ENCODE peak calls at places on chromosomes 1 and 21, in ten cellular contexts. S is heart left ventricle, G is uterus, D is A549, M is testis, C is IMR-90, V is stomach, E is thyroid gland, P is sigmoid colon, R is NB4. N is an unnamed sample.

GRCh38 chr1:244651956-244652698 is 799 bp upstream of the DESI2 start:
- DNase-seq in S (no peak), G (no peak), M (no peak), C (peak), E (no peak), D (no peak), R (no peak), P (no peak), V (no peak), N (no peak)

GRCh38 chr1:223716302-223716862 is 4.0 kb downstream of the CAPN2 start:
- DNase-seq in V (no peak), P (no peak), G (no peak), S (no peak), M (no peak), D (no peak), R (peak), C (no peak), E (no peak), N (no peak)

GRCh38 chr1:246067432-246068021 is 439.6 kb downstream of the SMYD3 start:
- DNase-seq in V (no peak), D (no peak), R (no peak), C (peak), S (no peak), P (no peak), E (no peak), M (no peak), G (no peak), N (no peak)

GRCh38 chr1:226737819-226738420 is 1.2 kb downstream of the ITPKB start:
- DNase-seq in P (peak), S (peak), C (peak), G (peak), E (peak), D (no peak), R (peak), V (peak), M (peak), N (peak)

GRCh38 chr1:90174246-90174645 is 179.3 kb downstream of the ZNF326 start:
- DNase-seq in S (no peak), R (no peak), E (no peak), V (no peak), D (no peak), P (no peak), M (no peak), C (no peak), G (no peak), N (no peak)

GRCh38 chr1:153610334-153611023 is 2.5 kb downstream of the S100A16 start:
- DNase-seq in R (peak), D (no peak), M (no peak), E (no peak), C (peak), P (no peak), V (no peak), G (no peak), S (no peak), N (no peak)

GRCh38 chr1:113930499-113931161 is 1.5 kb downstream of the HIPK1 start:
- DNase-seq in S (no peak), C (peak), E (peak), V (no peak), R (peak), P (no peak), M (peak), D (peak), G (no peak), N (no peak)

GRCh38 chr1:193971595-193971994 is 785.2 kb upstream of the B3GALT2 start:
- DNase-seq in P (no peak), C (peak), D (peak), G (no peak), M (no peak), V (no peak), E (no peak), R (no peak), S (no peak), N (no peak)

GRCh38 chr21:34817821-34818662 is 149.2 kb downstream of the CLIC6 start:
- DNase-seq in D (no peak), S (no peak), G (no peak), P (no peak), M (no peak), C (no peak), E (no peak), R (no peak), V (no peak), N (peak)

GRCh38 chr1:68016364-68016763 is 34.1 kb downstream of the DIRAS3 start:
- DNase-seq in D (no peak), G (no peak), S (no peak), R (no peak), C (peak), M (no peak), E (no peak), P (no peak), V (no peak), N (no peak)

GRCh38 chr1:234647758-234648157 is 37.8 kb upstream of the IRF2BP2 start:
- DNase-seq in P (no peak), C (no peak), E (no peak), M (no peak), G (no peak), V (no peak), S (no peak), D (no peak), R (no peak), N (no peak)

GRCh38 chr1:93668121-93668520 is 13.5 kb downstream of the BCAR3 start:
- DNase-seq in E (no peak), R (no peak), S (no peak), G (no peak), D (no peak), P (no peak), C (no peak), V (no peak), M (no peak), N (peak)

GRCh38 chr1:116382321-116382720 is 9.3 kb downstream of the ATP1A1 start:
- DNase-seq in C (peak), G (no peak), S (no peak), E (no peak), P (no peak), M (no peak), R (no peak), V (no peak), D (no peak), N (no peak)

GRCh38 chr21:39713905-39714304 is 31.1 kb upstream of the IGSF5 start:
- DNase-seq in E (peak), R (no peak), C (no peak), S (no peak), V (no peak), D (no peak), G (no peak), M (peak), P (no peak), N (no peak)

GRCh38 chr1:185284106-185284505 is 32.9 kb downstream of the IVNS1ABP start:
- DNase-seq in S (no peak), R (no peak), D (no peak), E (no peak), P (no peak), G (no peak), V (no peak), C (no peak), M (no peak), N (no peak)

GRCh38 chr1:206658264-206658980 is 23.1 kb downstream of the DYRK3 start:
- DNase-seq in P (no peak), D (peak), V (peak), C (no peak), R (peak), M (peak), E (peak), S (peak), G (no peak), N (no peak)

GRCh38 chr1:11944358-11944981 is 10.0 kb downstream of the PLOD1 start:
- DNase-seq in S (no peak), R (no peak), C (no peak), M (no peak), E (peak), P (no peak), D (no peak), G (no peak), V (no peak), N (no peak)

GRCh38 chr1:41898191-41898713 is 20.5 kb downstream of the HIVEP3 start:
- DNase-seq in M (no peak), P (no peak), D (no peak), C (peak), V (no peak), S (no peak), R (peak), E (no peak), G (peak), N (no peak)

GRCh38 chr1:51618715-51619114 is 1.8 kb downstream of the OSBPL9 start:
- DNase-seq in S (no peak), V (no peak), G (no peak), E (no peak), M (no peak), D (no peak), C (no peak), R (no peak), P (no peak), N (no peak)

GRCh38 chr1:29633784-29634183 is 397.5 kb downstream of the PTPRU start:
- DNase-seq in C (no peak), D (no peak), S (no peak), P (no peak), R (no peak), E (no peak), M (no peak), G (no peak), V (no peak), N (peak)

GRCh38 chr1:107220036-107220435 is 79.2 kb downstream of the NTNG1 start:
- DNase-seq in R (no peak), V (no peak), C (no peak), E (no peak), S (no peak), P (no peak), G (no peak), M (no peak), D (no peak), N (no peak)

GRCh38 chr21:37207441-37208009 is 59.6 kb downstream of the VPS26C start:
- DNase-seq in V (no peak), P (no peak), C (no peak), M (no peak), R (peak), E (peak), G (no peak), S (peak), D (no peak), N (no peak)

GRCh38 chr1:192477630-192478029 is 97.9 kb upstream of the RGS1 start:
- DNase-seq in S (no peak), P (no peak), C (peak), G (no peak), E (no peak), V (no peak), R (peak), M (no peak), D (peak), N (no peak)

GRCh38 chr1:204465469-204466415 is 28.9 kb downstream of the PIK3C2B start:
- DNase-seq in S (peak), R (peak), V (no peak), D (no peak), G (no peak), E (no peak), C (no peak), P (no peak), M (no peak), N (no peak)
- H3K4me3 ChIP-seq in S (peak), R (no peak), V (no peak), D (no peak), G (no peak), E (no peak), C (no peak), P (no peak), M (no peak), N (no peak)

DNA sequence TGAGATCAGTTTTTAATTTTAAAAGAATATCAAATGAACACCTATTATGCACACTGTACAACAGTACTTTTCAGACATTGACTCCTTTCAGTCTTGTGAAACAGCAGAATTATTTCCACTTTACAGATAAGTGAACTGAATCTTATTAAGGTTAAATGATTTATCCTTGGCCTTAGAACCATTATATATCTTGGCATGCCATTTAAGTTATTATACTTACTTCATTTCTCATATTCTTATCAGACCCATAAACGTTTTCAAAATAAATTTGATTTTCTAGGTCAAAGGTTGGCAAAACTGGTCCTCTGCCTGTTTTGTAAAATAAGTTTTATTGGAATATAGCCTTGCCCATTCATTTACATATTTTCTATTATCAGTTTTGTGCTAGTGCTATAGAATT is 33.0 kb upstream of the SNRPE start:
- DNase-seq in G (no peak), M (no peak), D (no peak), P (no peak), C (no peak), E (no peak), V (no peak), R (no peak), S (no peak), N (no peak)
- TF ChIP-seq CTCF in G (no peak), M (no peak), D (no peak), P (no peak), C (no peak), E (no peak), V (no peak), R (no peak), S (no peak), N (no peak)

DNA sequence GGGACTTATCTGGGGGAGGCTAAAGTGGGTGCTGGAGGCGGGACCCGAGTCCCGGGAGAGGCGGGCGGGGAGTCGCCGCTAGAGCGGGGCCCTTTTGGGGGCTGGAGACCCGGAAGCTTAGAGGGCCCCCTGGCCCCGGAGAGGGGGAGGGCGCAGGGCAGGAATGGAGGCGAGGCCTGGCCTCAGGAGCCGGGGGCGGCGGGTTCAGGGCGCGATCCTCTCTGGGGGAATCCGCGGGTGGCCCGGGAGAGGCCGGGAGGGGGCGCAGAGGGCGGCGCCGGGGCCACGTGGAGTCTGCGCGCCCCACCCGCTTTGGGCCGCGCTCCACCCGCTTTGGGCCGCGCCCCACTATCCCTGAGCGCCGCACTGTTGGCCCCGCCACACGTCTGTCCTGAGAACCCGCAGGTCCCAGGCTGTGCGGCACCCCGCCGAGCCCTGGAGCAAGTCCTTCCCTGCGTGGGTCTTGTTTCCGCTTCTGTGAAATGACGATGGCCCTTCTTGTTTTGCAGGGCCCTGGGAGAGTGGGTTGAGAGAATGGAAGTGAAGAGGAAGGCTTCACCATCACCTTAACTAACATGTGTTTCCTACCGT is 84.4 kb downstream of the NKAIN1 start:
- DNase-seq in M (peak), D (peak), S (peak), P (peak), V (peak), R (peak), G (peak), C (peak), E (peak), N (peak)
- TF ChIP-seq POLR2A in M (no peak), D (peak), S (no peak), P (no peak), V (no peak), R (peak), G (peak), C (peak), E (no peak), N (no peak)

GRCh38 chr1:45929257-45929687 is 125.9 kb downstream of the MAST2 start:
- DNase-seq in R (peak), C (peak), E (no peak), D (peak), S (no peak), V (no peak), M (no peak), G (no peak), P (no peak), N (no peak)
- H3K4me3 ChIP-seq in R (no peak), C (no peak), E (no peak), D (no peak), S (no peak), V (no peak), M (no peak), G (no peak), P (no peak), N (no peak)

GRCh38 chr1:160438320-160438918 is 38.1 kb downstream of the VANGL2 start:
- DNase-seq in E (no peak), D (no peak), C (no peak), R (no peak), V (no peak), M (no peak), S (no peak), P (no peak), G (no peak), N (no peak)
- TF ChIP-seq CTCF in E (no peak), D (no peak), C (no peak), R (no peak), V (no peak), M (no peak), S (no peak), P (no peak), G (no peak), N (no peak)

GRCh38 chr1:110874303-110875215 is 1.6 kb downstream of the CD53 start:
- DNase-seq in D (no peak), M (no peak), C (no peak), V (no peak), S (no peak), R (peak), P (no peak), E (no peak), G (no peak), N (no peak)

GRCh38 chr1:110870721-110871388 is 2.1 kb upstream of the CD53 start:
- DNase-seq in R (no peak), G (no peak), E (no peak), S (no peak), M (no peak), V (no peak), P (no peak), C (no peak), D (no peak), N (no peak)

GRCh38 chr1:110872366-110872744 is 593 bp upstream of the CD53 start:
- DNase-seq in E (no peak), R (peak), D (no peak), V (no peak), C (no peak), M (no peak), P (no peak), G (no peak), S (no peak), N (no peak)

GRCh38 chr1:110873856-110874255 is 908 bp downstream of the CD53 start:
- DNase-seq in S (no peak), D (no peak), P (no peak), E (no peak), C (no peak), R (peak), G (no peak), V (no peak), M (no peak), N (no peak)

DNA sequence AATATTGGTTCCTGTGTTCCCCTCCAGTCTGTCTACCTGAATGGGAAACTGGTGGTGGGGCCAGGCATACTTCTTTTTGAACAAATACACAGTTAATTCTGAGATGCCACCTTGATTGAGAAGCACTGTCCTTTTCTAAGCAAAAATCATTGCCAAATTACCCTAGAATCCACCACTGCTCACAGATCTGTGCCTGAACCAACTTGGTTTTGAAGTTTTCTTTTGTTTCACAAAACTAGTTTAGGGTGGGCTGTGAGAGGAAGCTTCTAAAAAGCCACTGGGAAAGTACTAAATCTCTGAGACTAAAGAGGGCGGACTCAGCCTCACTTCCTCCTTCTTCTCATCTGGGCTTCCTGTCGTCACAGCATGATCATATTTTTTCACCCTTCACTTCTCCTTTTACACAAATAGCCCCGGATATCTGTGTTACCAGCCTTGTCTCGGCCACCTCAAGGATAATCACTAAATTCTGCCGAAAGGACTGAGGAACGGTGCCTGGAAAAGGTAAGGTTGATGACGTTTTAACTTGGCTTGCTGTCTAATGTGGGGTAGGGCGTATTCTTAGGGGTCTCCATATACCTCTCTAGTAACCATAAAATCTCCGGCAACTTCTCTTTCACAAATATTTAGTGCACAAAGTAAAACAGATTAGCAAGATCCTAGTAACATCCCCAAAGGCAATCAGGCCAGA is at the start of gene CD53:
- DNase-seq in P (no peak), G (no peak), C (no peak), R (peak), E (no peak), S (no peak), M (no peak), V (no peak), D (no peak), N (no peak)
- TF ChIP-seq POLR2A in P (no peak), G (no peak), C (no peak), R (peak), E (peak), S (no peak), M (no peak), V (no peak), D (no peak), N (no peak)

GRCh38 chr1:2528016-2528415 is 1.6 kb upstream of the PANK4 start:
- DNase-seq in G (no peak), M (peak), R (no peak), V (peak), P (no peak), S (peak), E (peak), D (no peak), C (no peak), N (no peak)

GRCh38 chr1:2528611-2528965 is 1.5 kb downstream of the HES5 start:
- DNase-seq in D (no peak), M (no peak), S (no peak), E (no peak), R (no peak), G (no peak), C (no peak), P (no peak), V (no peak), N (no peak)

GRCh38 chr1:2528966-2529750 is 905 bp downstream of the HES5 start:
- DNase-seq in G (no peak), E (peak), V (no peak), M (peak), R (peak), D (no peak), P (no peak), C (no peak), S (peak), N (no peak)

GRCh38 chr1:2530501-2531361 is 668 bp upstream of the HES5 start:
- DNase-seq in C (no peak), P (no peak), M (no peak), G (no peak), D (no peak), E (peak), V (peak), R (no peak), S (no peak), N (no peak)

GRCh38 chr1:2529776-2530500 is at the start of gene HES5:
- DNase-seq in E (no peak), G (no peak), S (peak), M (no peak), D (no peak), C (no peak), R (no peak), V (peak), P (no peak), N (no peak)
- H3K4me3 ChIP-seq in E (no peak), G (no peak), S (peak), M (no peak), D (no peak), C (no peak), R (no peak), V (peak), P (peak), N (no peak)